ENCODE peak calls at places on chromosomes 6 and 20, in four cellular contexts. N is CD14-positive monocyte, L is BJ, A is choroid plexus epithelial cell. Q is an unnamed sample.

GRCh38 chr20:60010689-60011417 is 52.6 kb downstream of the CDH26 start:
- DNase-seq in N (no peak), L (no peak), A (no peak), Q (no peak)

GRCh38 chr6:26249709-26249958 is 115.4 kb upstream of the BTN3A2 start:
- DNase-seq in N (no peak), L (no peak), A (no peak), Q (no peak)

GRCh38 chr6:30483677-30484279 is 5.5 kb upstream of the HLA-E start:
- DNase-seq in N (no peak), L (no peak), A (peak), Q (no peak)

GRCh38 chr20:47664068-47664437 is 121.2 kb downstream of the SULF2 start:
- DNase-seq in N (no peak), L (no peak), A (no peak), Q (no peak)

GRCh38 chr6:27205375-27206278 is 41.9 kb upstream of the PRSS16 start:
- DNase-seq in N (no peak), L (no peak), A (peak), Q (no peak)

GRCh38 chr6:8539446-8539845 is 104.1 kb upstream of the SLC35B3 start:
- DNase-seq in N (no peak), L (no peak), A (peak), Q (no peak)

GRCh38 chr20:44704551-44704971 is 10.6 kb upstream of the CCN5 start:
- DNase-seq in N (no peak), L (peak), A (peak), Q (no peak)

GRCh38 chr20:11305406-11305805 is 612.3 kb upstream of the BTBD3 start:
- DNase-seq in N (no peak), L (no peak), A (no peak), Q (no peak)

GRCh38 chr6:105553174-105553573 is 150.3 kb upstream of the PREP start:
- DNase-seq in N (peak), L (no peak), A (no peak), Q (no peak)

GRCh38 chr6:3911130-3911529 is 62.0 kb downstream of the FAM50B start:
- DNase-seq in N (no peak), L (no peak), A (no peak), Q (no peak)

GRCh38 chr20:63966944-63967322 is 2.8 kb downstream of the ZNF512B start:
- DNase-seq in N (no peak), L (no peak), A (no peak), Q (peak)

GRCh38 chr6:123402052-123402451 is 234.7 kb downstream of the TRDN start:
- DNase-seq in N (no peak), L (no peak), A (no peak), Q (no peak)

GRCh38 chr6:4732691-4733315 is 43.4 kb upstream of the CDYL start:
- DNase-seq in N (no peak), L (peak), A (peak), Q (no peak)

GRCh38 chr6:90098637-90099036 is 198.0 kb downstream of the BACH2 start:
- DNase-seq in N (no peak), L (no peak), A (no peak), Q (no peak)

GRCh38 chr6:43736844-43737243 is 33.2 kb upstream of the VEGFA start:
- DNase-seq in N (no peak), L (no peak), A (no peak), Q (no peak)

GRCh38 chr6:34065470-34066283 is 80.2 kb downstream of the GRM4 start:
- DNase-seq in N (no peak), L (no peak), A (no peak), Q (no peak)

GRCh38 chr20:58145506-58146080 is 82.9 kb downstream of the ANKRD60 start:
- DNase-seq in N (no peak), L (no peak), A (no peak), Q (no peak)

DNA sequence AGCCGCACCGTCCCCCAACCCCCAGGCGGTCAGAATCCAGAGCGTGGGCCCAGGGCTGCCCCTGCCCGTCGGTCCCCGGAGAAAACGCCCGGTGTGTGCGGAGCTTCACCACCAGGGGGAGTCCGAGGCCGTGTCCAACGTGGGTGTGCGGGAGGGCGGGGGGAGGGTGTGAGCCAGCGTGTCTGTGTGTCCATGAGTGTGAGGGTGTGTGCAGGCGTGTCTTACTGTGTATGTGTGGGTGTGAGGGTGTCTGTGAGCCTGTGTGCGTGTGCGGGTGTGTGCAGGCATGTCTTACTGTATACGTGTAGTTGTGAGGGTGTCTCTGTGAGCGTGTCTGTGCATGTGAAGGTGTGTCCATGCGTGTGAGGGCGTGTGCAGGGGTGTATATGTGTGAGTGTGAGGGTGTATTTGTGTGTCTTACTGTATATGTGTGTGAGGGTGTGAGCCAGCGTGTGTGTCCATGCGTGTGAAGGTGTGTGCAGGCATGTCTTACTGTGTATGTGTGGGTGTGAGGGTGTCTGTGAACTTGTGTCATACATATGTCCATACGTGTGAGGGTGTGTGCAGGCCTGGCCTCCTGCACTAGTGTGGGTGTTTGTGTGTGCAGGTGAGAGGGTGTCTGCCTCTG is 24.6 kb upstream of the GATA5 start:
- DNase-seq in N (peak), L (no peak), A (peak), Q (no peak)
- TF ChIP-seq CTCF in N (peak), L (peak), A (peak), Q (peak)

GRCh38 chr20:25083141-25083772 is 1.3 kb upstream of the VSX1 start:
- DNase-seq in N (no peak), L (no peak), A (no peak), Q (no peak)

GRCh38 chr20:25085756-25086495 is 4.0 kb upstream of the VSX1 start:
- DNase-seq in N (no peak), L (no peak), A (no peak), Q (no peak)

GRCh38 chr20:25084616-25085187 is 2.8 kb upstream of the VSX1 start:
- DNase-seq in N (no peak), L (no peak), A (no peak), Q (no peak)

GRCh38 chr20:25082498-25082873 is 545 bp upstream of the VSX1 start:
- DNase-seq in N (no peak), L (no peak), A (no peak), Q (no peak)

GRCh38 chr20:25083773-25084615 is 2.1 kb upstream of the VSX1 start:
- DNase-seq in N (no peak), L (no peak), A (no peak), Q (no peak)
- TF ChIP-seq CTCF in N (peak), L (peak), A (peak), Q (peak)

GRCh38 chr6:156686429-156686939 is 90.7 kb upstream of the ARID1B start:
- DNase-seq in N (no peak), L (no peak), A (peak), Q (no peak)
- TF ChIP-seq CTCF in N (no peak), L (peak), A (peak), Q (peak)

GRCh38 chr20:50658804-50659380 is 32.5 kb downstream of the RIPOR3 start:
- DNase-seq in N (no peak), L (no peak), A (no peak), Q (no peak)

GRCh38 chr20:50664248-50664647 is 27.1 kb downstream of the RIPOR3 start:
- DNase-seq in N (no peak), L (no peak), A (no peak), Q (no peak)

GRCh38 chr20:50659975-50660670 is 31.2 kb downstream of the RIPOR3 start:
- DNase-seq in N (no peak), L (no peak), A (no peak), Q (no peak)

GRCh38 chr20:50666709-50667310 is 24.5 kb downstream of the RIPOR3 start:
- DNase-seq in N (no peak), L (no peak), A (no peak), Q (no peak)

GRCh38 chr20:50663095-50663821 is 28.1 kb downstream of the RIPOR3 start:
- DNase-seq in N (no peak), L (no peak), A (no peak), Q (no peak)
- TF ChIP-seq CTCF in N (no peak), L (no peak), A (no peak), Q (peak)

Q was measured in chondrocyte.